ENCODE peak calls at places on chromosomes 11 and 22, in six cellular contexts. D is uterus, T is tibial nerve, O is ovary, R is A549, A is gastrocnemius medialis. Z is an unnamed sample.

GRCh38 chr22:49916851-49917250 is 1.4 kb downstream of the ALG12 start:
- DNase-seq in D (no peak), A (no peak), T (no peak), O (no peak), R (no peak), Z (no peak)

GRCh38 chr11:64934765-64935633 is 694 bp downstream of the GPHA2 start:
- DNase-seq in A (no peak), R (no peak), O (no peak), D (no peak), T (no peak), Z (no peak)

GRCh38 chr11:12293486-12293885 is 83.9 kb upstream of the PARVA start:
- DNase-seq in R (no peak), O (no peak), D (no peak), A (no peak), T (no peak), Z (no peak)

GRCh38 chr11:128499613-128500213 is 87.6 kb downstream of the ETS1 start:
- DNase-seq in A (no peak), R (no peak), D (no peak), O (peak), T (no peak), Z (no peak)

GRCh38 chr22:30175743-30176288 is 70.7 kb downstream of the LIF start:
- DNase-seq in O (no peak), A (no peak), D (no peak), R (no peak), T (no peak), Z (no peak)

GRCh38 chr11:122023614-122024250 is 92.3 kb downstream of the BLID start:
- DNase-seq in D (no peak), T (no peak), O (no peak), R (no peak), A (no peak), Z (no peak)

GRCh38 chr11:117187799-117188481 is 9.4 kb downstream of the SIDT2 start:
- DNase-seq in D (peak), R (no peak), T (peak), A (peak), O (peak), Z (peak)

GRCh38 chr11:10742460-10743208 is 8.4 kb upstream of the CTR9 start:
- DNase-seq in D (peak), R (no peak), T (no peak), O (no peak), A (no peak), Z (no peak)

GRCh38 chr11:81674211-81674610 is 1059.5 kb downstream of the FAM181B start:
- DNase-seq in R (no peak), A (no peak), D (no peak), T (no peak), O (no peak), Z (no peak)

GRCh38 chr22:38718414-38718813 is 12.7 kb downstream of the GTPBP1 start:
- DNase-seq in A (peak), D (peak), O (peak), R (peak), T (no peak), Z (peak)

GRCh38 chr22:43980579-43980978 is 25.3 kb downstream of the SAMM50 start:
- DNase-seq in A (no peak), T (no peak), R (no peak), O (no peak), D (no peak), Z (no peak)

GRCh38 chr11:99884750-99885149 is 802.3 kb upstream of the ARHGAP42 start:
- DNase-seq in O (no peak), T (no peak), A (no peak), D (no peak), R (no peak), Z (no peak)

GRCh38 chr11:123537726-123538125 is 107.7 kb downstream of the GRAMD1B start:
- DNase-seq in T (no peak), D (no peak), O (no peak), A (no peak), R (no peak), Z (no peak)

GRCh38 chr11:62595124-62595523 is 3.8 kb upstream of the TUT1 start:
- DNase-seq in D (no peak), R (no peak), O (no peak), T (no peak), A (no peak), Z (no peak)

GRCh38 chr11:65165847-65166317 is 4.2 kb upstream of the SPDYC start:
- DNase-seq in R (no peak), A (peak), T (no peak), D (no peak), O (no peak), Z (no peak)

GRCh38 chr11:2933376-2934056 is 4.3 kb upstream of the PHLDA2 start:
- DNase-seq in T (peak), A (peak), D (no peak), R (peak), O (no peak), Z (peak)

GRCh38 chr11:126290887-126291286 is 8.0 kb downstream of the TIRAP start:
- DNase-seq in T (no peak), R (no peak), D (no peak), O (no peak), A (no peak), Z (no peak)

GRCh38 chr11:132898676-132899075 is 633.6 kb downstream of the OPCML start:
- DNase-seq in D (no peak), O (no peak), A (no peak), T (no peak), R (no peak), Z (no peak)

GRCh38 chr11:19646921-19647320 is 65.7 kb upstream of the NAV2 start:
- DNase-seq in R (no peak), A (no peak), D (no peak), T (no peak), O (no peak), Z (no peak)

GRCh38 chr11:122714484-122714883 is 59.0 kb downstream of the UBASH3B start:
- DNase-seq in O (no peak), R (no peak), A (no peak), T (no peak), D (no peak), Z (no peak)

GRCh38 chr11:16001899-16002426 is 354.4 kb downstream of the SOX6 start:
- DNase-seq in T (no peak), R (peak), O (no peak), D (no peak), A (no peak), Z (peak)

GRCh38 chr11:69301491-69302401 is 7.8 kb downstream of the MYEOV start:
- DNase-seq in O (no peak), T (no peak), A (no peak), R (peak), D (no peak), Z (peak)

GRCh38 chr22:17729561-17729960 is 44.7 kb downstream of the BID start:
- DNase-seq in A (no peak), D (no peak), T (no peak), O (no peak), R (no peak), Z (no peak)

GRCh38 chr22:41405588-41405987 is 23.8 kb downstream of the TEF start:
- DNase-seq in T (no peak), D (no peak), A (no peak), R (no peak), O (no peak), Z (no peak)

GRCh38 chr11:9003573-9004309 is at the start of gene NRIP3:
- DNase-seq in O (peak), D (peak), T (peak), R (peak), A (peak), Z (peak)

GRCh38 chr11:69312418-69313399 is 18.8 kb downstream of the MYEOV start:
- DNase-seq in R (no peak), O (no peak), D (no peak), T (no peak), A (no peak), Z (no peak)

GRCh38 chr11:45850446-45850845 is 3.2 kb downstream of the CRY2 start:
- DNase-seq in T (no peak), O (no peak), R (no peak), A (no peak), D (no peak), Z (no peak)

GRCh38 chr11:68542617-68543016 is 82.1 kb downstream of the PPP6R3 start:
- DNase-seq in R (no peak), O (no peak), T (no peak), D (peak), A (no peak), Z (no peak)

GRCh38 chr11:45025716-45026492 is 75.2 kb upstream of the TP53I11 start:
- DNase-seq in R (no peak), D (peak), A (peak), T (no peak), O (no peak), Z (no peak)

GRCh38 chr22:36662981-36663380 is 40.6 kb downstream of the CACNG2 start:
- DNase-seq in O (no peak), T (no peak), A (no peak), R (no peak), D (no peak), Z (no peak)

GRCh38 chr11:63564056-63564784 is 1.0 kb upstream of the PLAAT2 start:
- DNase-seq in D (no peak), O (no peak), T (no peak), R (no peak), A (no peak), Z (peak)

GRCh38 chr11:66136752-66137123 is 66.7 kb downstream of the PACS1 start:
- DNase-seq in A (no peak), O (no peak), R (peak), D (no peak), T (no peak), Z (no peak)

GRCh38 chr11:27795955-27796861 is 96.0 kb upstream of the BDNF start:
- DNase-seq in D (no peak), A (no peak), O (no peak), R (no peak), T (no peak), Z (peak)

GRCh38 chr11:15106201-15106965 is 8.3 kb upstream of the INSC start:
- DNase-seq in A (no peak), O (no peak), D (no peak), T (no peak), R (no peak), Z (no peak)

GRCh38 chr11:303359-303758 is 4.0 kb upstream of the IFITM5 start:
- DNase-seq in T (no peak), D (no peak), A (no peak), O (no peak), R (no peak), Z (no peak)
- H3K4me3 ChIP-seq in T (no peak), D (no peak), A (no peak), O (no peak), R (no peak), Z (no peak)

GRCh38 chr22:19443544-19444211 is 3.8 kb downstream of the C22orf39 start:
- DNase-seq in T (no peak), A (no peak), O (no peak), R (no peak), D (no peak), Z (no peak)
- TF ChIP-seq POLR2A in T (no peak), A (no peak), O (no peak), R (no peak), D (no peak), Z (no peak)

GRCh38 chr11:74462631-74463030 is 4.7 kb downstream of the KCNE3 start:
- DNase-seq in O (no peak), A (no peak), D (no peak), R (no peak), T (no peak), Z (no peak)

GRCh38 chr11:74462009-74462408 is 5.3 kb downstream of the KCNE3 start:
- DNase-seq in R (no peak), A (peak), D (peak), O (peak), T (peak), Z (peak)

GRCh38 chr11:74465291-74465708 is 2.0 kb downstream of the KCNE3 start:
- DNase-seq in D (no peak), O (no peak), R (peak), T (no peak), A (no peak), Z (peak)

GRCh38 chr11:74464746-74465145 is 2.6 kb downstream of the KCNE3 start:
- DNase-seq in O (no peak), R (no peak), A (no peak), T (no peak), D (no peak), Z (no peak)

DNA sequence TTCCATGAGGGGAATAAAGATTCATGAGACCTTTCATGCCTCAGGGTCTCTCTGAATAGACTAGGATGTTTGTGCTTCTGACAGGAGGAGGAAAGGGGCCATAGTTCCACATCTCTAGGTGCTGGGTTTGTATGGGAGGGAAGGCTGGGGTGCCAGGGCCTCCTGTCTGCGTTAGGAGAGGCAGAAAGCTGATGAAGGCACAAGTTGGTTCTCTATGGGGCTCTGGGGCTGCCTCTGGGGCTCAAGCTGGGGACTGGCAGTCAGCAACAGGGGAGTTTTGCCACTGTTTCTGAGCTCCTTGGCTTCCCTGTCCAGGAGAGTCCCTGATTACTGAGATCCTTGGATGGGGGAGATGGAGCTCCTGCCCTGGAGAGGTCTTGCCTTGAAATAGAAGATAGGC is 4.1 kb downstream of the KCNE3 start:
- DNase-seq in D (no peak), T (no peak), O (no peak), A (no peak), R (no peak), Z (no peak)
- H3K4me3 ChIP-seq in D (no peak), T (no peak), O (no peak), A (no peak), R (no peak), Z (no peak)

DNA sequence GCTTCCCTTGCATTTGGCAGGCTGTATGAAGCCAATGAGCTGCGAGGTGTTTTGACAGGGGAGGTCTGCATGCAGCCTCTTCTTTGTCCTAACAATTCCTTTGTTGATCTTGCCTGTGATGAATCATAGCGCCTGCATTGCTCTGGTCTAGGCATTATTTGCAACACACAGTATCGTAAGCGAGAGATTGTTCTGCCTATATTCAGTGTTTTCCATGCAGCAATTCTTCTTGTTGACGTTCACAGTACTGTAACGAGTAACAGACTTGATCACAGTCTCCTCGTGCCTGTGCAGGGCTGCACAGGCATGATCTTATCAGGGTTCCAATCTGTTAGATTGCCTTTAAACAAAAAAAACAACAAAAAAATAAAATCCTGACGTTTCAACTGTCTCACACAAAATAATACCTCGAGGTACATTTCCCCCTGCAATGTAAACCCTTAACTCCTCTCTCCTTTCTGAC is 13.9 kb upstream of the ADSL start:
- DNase-seq in A (no peak), T (no peak), O (no peak), D (no peak), R (no peak), Z (no peak)
- TF ChIP-seq POLR2A in A (no peak), T (no peak), O (no peak), D (no peak), R (no peak), Z (no peak)

DNA sequence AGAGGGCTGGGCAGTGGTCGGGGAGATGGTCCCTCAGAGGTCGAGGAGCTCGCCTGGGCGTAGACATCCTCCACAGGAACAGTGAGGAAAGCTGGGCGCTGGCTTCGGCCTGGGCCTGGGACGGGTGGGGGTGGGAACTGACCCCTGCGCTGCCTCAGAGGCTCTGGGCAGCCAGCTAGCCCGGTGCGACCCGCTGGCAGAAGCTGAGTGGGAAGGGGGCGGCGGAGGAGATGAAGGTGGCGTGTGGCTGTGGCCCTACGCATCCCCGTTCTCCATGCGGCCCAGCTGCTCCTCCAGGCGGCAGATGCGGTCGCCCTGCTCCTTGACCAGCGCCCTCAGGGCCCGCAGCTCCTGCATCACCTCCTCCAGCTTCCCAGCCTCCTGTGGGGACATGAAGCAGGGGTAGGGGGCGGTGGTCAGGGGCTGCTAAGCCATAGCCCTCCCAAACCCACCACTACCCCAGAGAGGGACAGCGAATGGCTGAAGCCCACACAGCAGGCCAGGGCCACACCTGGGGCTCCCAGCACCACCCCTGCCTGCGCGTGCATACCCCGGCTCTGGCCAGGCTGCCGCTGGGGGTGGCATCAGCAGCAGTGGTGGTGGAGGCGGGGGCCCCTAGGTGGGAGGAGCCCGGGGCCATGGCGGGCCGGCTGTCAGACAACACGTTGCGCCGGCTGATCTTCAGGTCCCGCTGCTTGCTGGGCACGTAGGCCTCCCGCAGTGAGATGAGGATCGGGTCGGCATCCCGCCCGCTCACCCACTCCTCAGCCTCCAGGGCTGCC is 830 bp upstream of the PTPRCAP start:
- DNase-seq in D (no peak), A (no peak), T (no peak), R (no peak), O (peak), Z (peak)
- H3K4me3 ChIP-seq in D (no peak), A (no peak), T (peak), R (no peak), O (no peak), Z (peak)

DNA sequence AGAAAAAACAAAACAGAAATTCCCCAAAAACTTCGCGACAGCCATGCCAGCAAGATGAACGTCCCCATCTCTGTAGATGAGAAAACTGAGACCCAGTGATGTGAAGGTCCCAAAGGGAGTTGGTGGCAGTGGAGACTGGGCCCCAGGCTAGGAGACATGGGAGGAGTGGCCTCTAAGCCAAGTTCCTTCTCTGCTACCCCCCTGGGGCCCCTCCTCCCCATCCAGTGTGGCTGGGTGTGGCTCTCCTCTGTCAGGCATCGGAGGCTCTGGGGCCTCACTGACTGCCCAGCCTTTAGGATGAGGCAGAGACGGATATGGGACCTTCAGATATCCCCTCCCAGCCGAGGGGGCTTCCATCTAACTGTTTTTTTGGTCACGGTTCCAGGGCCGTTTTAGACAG is 9.8 kb downstream of the RELT start:
- DNase-seq in A (peak), D (no peak), O (no peak), R (no peak), T (no peak), Z (no peak)
- TF ChIP-seq POLR2A in A (no peak), D (no peak), O (no peak), R (no peak), T (no peak), Z (no peak)